ENCODE peak calls at places on chromosomes 16 and 17, in four cellular contexts. Y, I, T and L are unnamed samples.

GRCh38 chr17:2435181-2435741 is 34.4 kb upstream of the MNT start:
- DNase-seq in Y (no peak), I (no peak), T (no peak), L (peak; percentile 85)

GRCh38 chr16:27768651-27769270 is 218.8 kb downstream of the KATNIP start:
- DNase-seq in Y (no peak), I (no peak), T (no peak), L (no peak)

GRCh38 chr17:63820963-63821561 is 6.2 kb upstream of the PSMC5 start:
- DNase-seq in Y (no peak), I (no peak), T (no peak), L (no peak)

GRCh38 chr17:32927201-32927723 is 691 bp upstream of the TMEM98 start:
- DNase-seq in Y (no peak), I (no peak), T (no peak), L (no peak)

GRCh38 chr17:4318186-4318585 is 48.3 kb downstream of the UBE2G1 start:
- DNase-seq in Y (peak; percentile 65), I (no peak), T (no peak), L (no peak)

GRCh38 chr17:30378191-30378796 is 433 bp upstream of the CPD start:
- DNase-seq in Y (peak; percentile 53), I (no peak), T (peak; percentile 40), L (peak; percentile 81)

GRCh38 chr17:44556854-44557606 is at the start of gene FZD2:
- DNase-seq in Y (peak; percentile 89), I (peak; percentile 85), T (peak; percentile 73), L (peak; percentile 98)

GRCh38 chr16:24538756-24539294 is 541 bp upstream of the RBBP6 start:
- DNase-seq in Y (no peak), I (no peak), T (peak; percentile 67), L (no peak)

GRCh38 chr17:13435230-13435629 is 166.5 kb downstream of the HS3ST3A1 start:
- DNase-seq in Y (no peak), I (no peak), T (no peak), L (no peak)

GRCh38 chr17:37322826-37323561 is 52.8 kb upstream of the C17orf78 start:
- DNase-seq in Y (no peak), I (peak; percentile 7), T (no peak), L (no peak)

GRCh38 chr17:43951750-43952149 is 2.0 kb downstream of the PYY start:
- DNase-seq in Y (no peak), I (no peak), T (no peak), L (no peak)

GRCh38 chr16:11994187-11995119 is 17.9 kb downstream of the SNX29 start:
- DNase-seq in Y (no peak), I (no peak), T (no peak), L (no peak)

GRCh38 chr17:45073414-45074070 is 12.4 kb downstream of the NMT1 start:
- DNase-seq in Y (no peak), I (no peak), T (no peak), L (no peak)

GRCh38 chr16:14510939-14511797 is 118.9 kb downstream of the PARN start:
- DNase-seq in Y (no peak), I (no peak), T (no peak), L (no peak)

GRCh38 chr16:77637939-77638338 is 84.4 kb upstream of the NUDT7 start:
- DNase-seq in Y (no peak), I (no peak), T (no peak), L (no peak)

GRCh38 chr17:30229012-30229411 is 6.5 kb downstream of the SLC6A4 start:
- DNase-seq in Y (no peak), I (no peak), T (no peak), L (no peak)

GRCh38 chr16:87248704-87249103 is 68.5 kb downstream of the C16orf95 start:
- DNase-seq in Y (no peak), I (no peak), T (no peak), L (no peak)

GRCh38 chr17:3965123-3965800 is 1.0 kb upstream of the ATP2A3 start:
- DNase-seq in Y (no peak), I (peak; percentile 53), T (peak; percentile 83), L (peak; percentile 95)

GRCh38 chr17:41891135-41892065 is 26.2 kb upstream of the KLHL11 start:
- DNase-seq in Y (no peak), I (no peak), T (no peak), L (no peak)

GRCh38 chr17:18119166-18119745 is 10.7 kb downstream of the MYO15A start:
- DNase-seq in Y (no peak), I (no peak), T (no peak), L (no peak)

GRCh38 chr17:63136381-63137012 is 170.5 kb downstream of the TANC2 start:
- DNase-seq in Y (no peak), I (no peak), T (no peak), L (peak; percentile 47)

GRCh38 chr17:83183150-83183820 is 103.9 kb downstream of the METRNL start:
- DNase-seq in Y (no peak), I (peak; percentile 7), T (no peak), L (no peak)

GRCh38 chr16:27769561-27770222 is 219.7 kb downstream of the KATNIP start:
- DNase-seq in Y (no peak), I (peak; percentile 55), T (no peak), L (no peak)

GRCh38 chr16:87608400-87608985 is 6.2 kb downstream of the JPH3 start:
- DNase-seq in Y (peak; percentile 81), I (no peak), T (peak; percentile 49), L (peak; percentile 96)

GRCh38 chr16:66358231-66358630 is 8.3 kb upstream of the CDH5 start:
- DNase-seq in Y (no peak), I (no peak), T (no peak), L (no peak)

GRCh38 chr16:89761304-89761922 is 40.1 kb downstream of the ZNF276 start:
- DNase-seq in Y (no peak), I (no peak), T (no peak), L (no peak)

GRCh38 chr17:72725432-72726068 is 366.9 kb downstream of the SLC39A11 start:
- DNase-seq in Y (peak; percentile 55), I (peak; percentile 76), T (peak; percentile 69), L (peak; percentile 90)

GRCh38 chr17:36188891-36189306 is 7.7 kb downstream of the CCL3L1 start:
- DNase-seq in Y (no peak), I (no peak), T (no peak), L (peak; percentile 44)

GRCh38 chr17:15220785-15221184 is 44.3 kb downstream of the PMP22 start:
- DNase-seq in Y (no peak), I (no peak), T (no peak), L (no peak)

DNA sequence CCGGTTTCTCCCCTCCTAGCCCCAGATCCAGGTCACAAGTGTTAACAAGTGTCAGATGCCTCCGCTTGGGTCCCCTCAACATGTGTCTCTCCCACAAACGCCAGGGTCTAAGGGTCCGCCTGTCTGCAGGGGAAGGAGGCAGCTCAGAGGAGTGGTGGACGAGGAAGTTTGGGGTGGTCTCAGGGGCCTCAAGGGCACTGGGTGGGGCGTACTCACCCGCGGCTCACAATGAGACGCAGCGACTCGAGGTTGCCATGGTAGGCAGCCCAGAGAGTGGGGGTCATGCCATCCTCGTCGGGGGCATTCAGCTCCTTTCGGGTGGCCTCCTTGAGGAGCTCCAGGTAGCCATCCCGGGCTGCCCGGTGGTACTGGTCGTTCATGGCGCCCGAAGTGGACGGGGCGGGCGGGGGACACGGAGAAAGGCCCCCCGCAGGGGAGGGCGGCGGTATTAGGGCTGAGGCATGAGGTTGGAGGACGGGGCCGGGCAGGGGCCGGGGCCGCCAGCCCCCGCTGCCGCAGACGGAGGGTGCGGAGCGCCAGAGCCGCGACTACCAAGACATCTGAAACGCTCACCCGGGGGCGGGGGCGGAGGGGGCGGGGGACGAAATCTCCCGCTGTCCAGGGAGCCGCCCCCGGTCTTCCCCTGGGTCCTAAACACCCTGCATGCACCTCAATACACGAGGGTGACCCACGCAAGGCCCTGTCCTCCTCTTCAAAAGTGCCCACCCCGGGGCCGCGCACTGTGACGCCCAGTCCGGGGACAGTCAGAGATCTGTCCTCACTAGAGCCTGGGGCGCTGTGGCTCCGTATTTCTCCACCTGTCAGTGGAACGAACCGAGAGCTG is at the start of gene USH1G:
- DNase-seq in Y (peak; percentile 52), I (peak; percentile 50), T (no peak), L (peak; percentile 79)
- TF ChIP-seq CTCF in Y (no peak), I (no peak), T (no peak), L (no peak)

GRCh38 chr17:77317091-77317519 is 176.3 kb downstream of the SEC14L1 start:
- DNase-seq in Y (peak; percentile 39), I (peak; percentile 75), T (no peak), L (peak; percentile 53)
- H3K27ac ChIP-seq in Y (peak overlapping the region; percentile 60), I (peak overlapping the region; percentile 72), T (no peak overlapping the region), L (no peak overlapping the region)

GRCh38 chr16:68355447-68356248 is 44.8 kb downstream of the PRMT7 start:
- DNase-seq in Y (no peak), I (no peak), T (no peak), L (peak; percentile 79)
- H3K9me3 ChIP-seq in Y (no peaks in the 10 kb centered on the region), I (no peaks in the 10 kb centered on the region), T (no peaks in the 10 kb centered on the region), L (no peaks in the 10 kb centered on the region)

GRCh38 chr17:76103274-76104139 is at the start of gene EXOC7:
- DNase-seq in Y (peak; percentile 96), I (peak; percentile 95), T (peak; percentile 94), L (peak; percentile 99)

GRCh38 chr17:76102944-76103273 is 678 bp downstream of the EXOC7 start:
- DNase-seq in Y (no peak), I (no peak), T (no peak), L (no peak)

GRCh38 chr17:76104140-76104895 is 731 bp upstream of the EXOC7 start:
- DNase-seq in Y (no peak), I (no peak), T (no peak), L (peak; percentile 52)

GRCh38 chr17:76104896-76105231 is 1.3 kb upstream of the EXOC7 start:
- DNase-seq in Y (no peak), I (no peak), T (no peak), L (peak; percentile 55)

GRCh38 chr17:76107507-76107906 is 3.9 kb upstream of the EXOC7 start:
- DNase-seq in Y (no peak), I (no peak), T (no peak), L (no peak)
- TF ChIP-seq CTCF in Y (no peak), I (no peak), T (no peak), L (peak; percentile 46)

GRCh38 chr16:18829221-18829620 is 27.9 kb upstream of the ARL6IP1 start:
- DNase-seq in Y (no peak), I (no peak), T (no peak), L (no peak)
- H3K27ac ChIP-seq in Y (no peak overlapping the region), I (no peak overlapping the region), T (no peak overlapping the region), L (no peak overlapping the region)

DNA sequence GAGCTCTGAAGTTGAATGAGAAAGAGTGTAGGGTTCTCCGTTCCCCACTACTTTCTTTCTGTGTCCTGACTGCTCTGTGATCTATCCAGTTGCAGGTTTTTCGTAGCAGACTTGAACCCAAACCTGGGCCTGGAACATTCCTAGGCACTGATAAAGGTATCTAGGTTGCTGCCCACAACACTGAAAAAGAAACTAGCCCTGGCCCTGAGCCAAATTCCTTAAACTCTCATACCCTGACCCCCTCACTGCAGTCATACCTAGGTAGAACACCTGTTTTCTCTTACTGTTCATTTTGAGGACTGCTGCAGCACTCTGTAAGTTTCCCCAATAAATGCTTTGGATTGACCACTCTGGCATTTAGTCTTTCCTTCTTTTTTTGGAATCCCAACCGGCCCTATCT is 5.4 kb downstream of the HYDIN start:
- DNase-seq in Y (no peak), I (no peak), T (no peak), L (no peak)
- H3K9me3 ChIP-seq in Y (no peaks in the 10 kb centered on the region), I (peaks cover 30% of the 10 kb centered on the region), T (peaks cover 5% of the 10 kb centered on the region), L (peaks cover 47% of the 10 kb centered on the region)